ENCODE peak calls at places on chromosomes 5 and 9, in nine cellular contexts. C is heart left ventricle, Y is A549, R is IMR-90, X is adrenal gland, F is ovary, G is stomach, S is esophagus squamous epithelium, L is HCT116. Q is an unnamed sample.

GRCh38 chr5:68374770-68375518 is 159.4 kb downstream of the PIK3R1 start:
- DNase-seq in C (no peak), Y (no peak), R (no peak), X (no peak), F (no peak), G (no peak), S (no peak), L (no peak), Q (no peak)

GRCh38 chr9:129550199-129550839 is 70.6 kb downstream of the C9orf50 start:
- DNase-seq in C (peak; percentile 89), Y (peak; percentile 28), R (peak; percentile 70), X (peak; percentile 87), F (peak; percentile 94), G (peak; percentile 87), S (no peak), L (no peak), Q (no peak)

GRCh38 chr9:134964271-134964670 is 46.6 kb upstream of the FCN1 start:
- DNase-seq in C (no peak), Y (no peak), R (no peak), X (no peak), F (peak; percentile 6), G (no peak), S (no peak), L (no peak), Q (no peak)

GRCh38 chr9:22103650-22104575 is 94.8 kb upstream of the CDKN2B start:
- DNase-seq in C (no peak), Y (no peak), R (peak; percentile 75), X (no peak), F (no peak), G (no peak), S (no peak), L (no peak), Q (no peak)

GRCh38 chr5:147098233-147098790 is 136.5 kb upstream of the STK32A start:
- DNase-seq in C (no peak), Y (peak; percentile 11), R (peak; percentile 34), X (peak; percentile 81), F (no peak), G (no peak), S (no peak), L (peak; percentile 42), Q (no peak)

GRCh38 chr9:86854898-86855523 is 92.3 kb downstream of the GAS1 start:
- DNase-seq in C (no peak), Y (no peak), R (peak; percentile 96), X (peak; percentile 55), F (peak; percentile 53), G (no peak), S (no peak), L (no peak), Q (no peak)

GRCh38 chr9:113558632-113559502 is 95.3 kb downstream of the RGS3 start:
- DNase-seq in C (peak; percentile 90), Y (no peak), R (peak; percentile 82), X (peak; percentile 98), F (peak; percentile 94), G (peak; percentile 87), S (no peak), L (no peak), Q (no peak)

GRCh38 chr9:127634698-127635097 is 22.6 kb downstream of the STXBP1 start:
- DNase-seq in C (no peak), Y (no peak), R (no peak), X (no peak), F (no peak), G (no peak), S (no peak), L (peak; percentile 16), Q (no peak)

GRCh38 chr5:97163360-97163764 is 19.7 kb downstream of the RIOK2 start:
- DNase-seq in C (no peak), Y (no peak), R (peak; percentile 30), X (no peak), F (no peak), G (no peak), S (no peak), L (no peak), Q (no peak)

GRCh38 chr9:34991833-34992375 is 2.4 kb downstream of the DNAJB5 start:
- DNase-seq in C (peak; percentile 70), Y (no peak), R (no peak), X (peak; percentile 86), F (no peak), G (no peak), S (no peak), L (peak; percentile 52), Q (no peak)

GRCh38 chr9:34992376-34992951 is 2.9 kb downstream of the DNAJB5 start:
- DNase-seq in C (peak; percentile 80), Y (no peak), R (peak; percentile 94), X (peak; percentile 90), F (peak; percentile 57), G (no peak), S (no peak), L (peak; percentile 22), Q (no peak)

GRCh38 chr9:34994429-34995287 is 5.1 kb downstream of the DNAJB5 start:
- DNase-seq in C (no peak), Y (peak; percentile 78), R (peak; percentile 49), X (peak; percentile 85), F (no peak), G (peak; percentile 46), S (no peak), L (peak; percentile 29), Q (no peak)

GRCh38 chr9:34995288-34996060 is 5.9 kb downstream of the DNAJB5 start:
- DNase-seq in C (no peak), Y (no peak), R (peak; percentile 55), X (peak; percentile 65), F (no peak), G (no peak), S (no peak), L (no peak), Q (no peak)

DNA sequence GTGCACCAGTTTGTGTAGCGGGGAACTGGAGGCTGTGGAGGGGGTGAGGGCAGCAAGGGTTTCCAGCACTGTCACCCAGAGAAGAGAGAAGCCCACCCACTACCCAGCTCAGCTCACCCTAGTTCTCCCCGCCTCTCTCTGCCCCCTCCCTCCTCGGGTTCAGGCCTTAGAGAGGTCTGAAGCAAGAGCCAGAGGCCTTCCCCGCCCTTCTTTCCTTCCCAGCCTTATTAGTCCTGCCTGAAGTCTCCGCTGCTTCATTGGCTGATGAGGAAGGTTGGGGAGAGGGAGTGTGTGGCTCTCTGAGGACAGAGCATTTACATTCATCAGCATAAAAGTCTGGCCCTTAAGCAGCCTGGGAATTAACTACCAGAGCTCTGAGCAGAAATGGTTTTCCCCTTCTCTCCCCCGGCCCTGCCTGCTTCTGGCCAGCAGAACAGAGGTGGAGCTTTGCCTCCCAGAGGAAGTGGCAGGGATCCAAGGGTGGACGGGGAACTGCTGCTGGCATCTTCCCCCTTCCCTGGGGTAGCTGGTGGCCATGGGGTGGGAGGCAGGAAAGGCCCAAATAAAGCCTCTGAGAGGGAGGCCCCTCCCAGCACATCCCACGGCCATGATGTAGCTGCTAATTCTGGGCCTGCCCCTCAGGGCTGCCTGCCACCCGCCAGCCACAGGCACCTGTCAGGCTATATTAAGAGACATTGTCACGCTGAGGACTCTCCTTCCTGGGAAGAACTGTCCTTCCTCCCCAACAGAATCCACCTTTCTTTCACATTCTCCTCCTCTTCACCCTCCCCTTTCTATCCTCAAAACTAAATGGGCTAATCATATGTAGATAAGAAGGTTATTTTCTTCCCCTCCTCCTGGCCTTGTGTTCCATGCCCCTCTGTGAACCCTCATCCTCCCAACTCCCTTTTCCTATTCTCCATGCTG is 4.2 kb downstream of the DNAJB5 start:
- DNase-seq in C (peak; percentile 87), Y (no peak), R (peak; percentile 61), X (peak; percentile 83), F (peak; percentile 77), G (peak; percentile 35), S (no peak), L (no peak), Q (no peak)
- TF ChIP-seq POLR2A in C (peak; percentile 44), Y (no peak), R (no peak), X (no peak), F (no peak), G (no peak), S (peak; percentile 25), L (no peak), Q (no peak)

GRCh38 chr9:131398204-131398603 is 4.3 kb downstream of the PRRC2B start:
- DNase-seq in C (no peak), Y (no peak), R (no peak), X (no peak), F (no peak), G (peak; percentile 54), S (no peak), L (no peak), Q (peak; percentile 39)
- TF ChIP-seq POLR2A in C (no peak), Y (no peak), R (no peak), X (no peak), F (no peak), G (no peak), S (peak; percentile 17), L (no peak), Q (peak; percentile 22)

DNA sequence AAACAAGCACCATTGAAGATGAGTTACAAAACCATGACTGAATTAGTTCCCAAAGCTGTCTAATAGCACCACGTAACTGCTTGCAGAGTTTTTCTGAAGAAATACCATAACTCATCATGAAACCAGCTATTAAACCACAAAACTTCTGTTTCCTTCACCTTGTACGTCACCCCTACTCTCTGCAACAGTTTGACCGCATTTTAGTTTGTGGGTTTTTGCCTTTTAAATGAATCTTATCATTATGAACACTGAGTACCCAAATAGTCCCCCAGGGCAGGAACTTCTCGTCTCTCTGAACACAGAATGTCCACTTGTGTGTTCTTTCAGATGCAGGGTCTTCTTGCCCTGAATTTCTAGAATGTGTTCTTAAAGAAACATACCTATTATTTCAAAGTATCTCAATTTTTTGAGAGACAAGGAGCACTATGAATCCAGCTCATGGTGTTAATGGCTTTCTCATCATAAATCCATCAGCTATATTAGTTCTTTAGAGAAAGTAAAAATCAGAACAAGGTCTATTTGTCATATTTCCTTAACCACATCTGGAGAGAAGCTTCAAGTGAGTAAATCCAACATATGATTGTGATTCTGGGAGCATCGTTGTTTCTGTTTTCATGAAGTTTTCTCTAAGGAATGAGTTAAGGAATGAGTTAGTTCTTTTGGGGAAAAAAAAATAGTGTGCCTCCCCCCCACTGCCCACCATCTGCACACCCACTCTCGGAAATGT is 210.5 kb downstream of the AUH start:
- DNase-seq in C (no peak), Y (no peak), R (peak; percentile 81), X (no peak), F (no peak), G (no peak), S (no peak), L (no peak), Q (peak; percentile 51)
- TF ChIP-seq POLR2A in C (no peak), Y (no peak), R (no peak), X (no peak), F (no peak), G (no peak), S (no peak), L (no peak), Q (no peak)

DNA sequence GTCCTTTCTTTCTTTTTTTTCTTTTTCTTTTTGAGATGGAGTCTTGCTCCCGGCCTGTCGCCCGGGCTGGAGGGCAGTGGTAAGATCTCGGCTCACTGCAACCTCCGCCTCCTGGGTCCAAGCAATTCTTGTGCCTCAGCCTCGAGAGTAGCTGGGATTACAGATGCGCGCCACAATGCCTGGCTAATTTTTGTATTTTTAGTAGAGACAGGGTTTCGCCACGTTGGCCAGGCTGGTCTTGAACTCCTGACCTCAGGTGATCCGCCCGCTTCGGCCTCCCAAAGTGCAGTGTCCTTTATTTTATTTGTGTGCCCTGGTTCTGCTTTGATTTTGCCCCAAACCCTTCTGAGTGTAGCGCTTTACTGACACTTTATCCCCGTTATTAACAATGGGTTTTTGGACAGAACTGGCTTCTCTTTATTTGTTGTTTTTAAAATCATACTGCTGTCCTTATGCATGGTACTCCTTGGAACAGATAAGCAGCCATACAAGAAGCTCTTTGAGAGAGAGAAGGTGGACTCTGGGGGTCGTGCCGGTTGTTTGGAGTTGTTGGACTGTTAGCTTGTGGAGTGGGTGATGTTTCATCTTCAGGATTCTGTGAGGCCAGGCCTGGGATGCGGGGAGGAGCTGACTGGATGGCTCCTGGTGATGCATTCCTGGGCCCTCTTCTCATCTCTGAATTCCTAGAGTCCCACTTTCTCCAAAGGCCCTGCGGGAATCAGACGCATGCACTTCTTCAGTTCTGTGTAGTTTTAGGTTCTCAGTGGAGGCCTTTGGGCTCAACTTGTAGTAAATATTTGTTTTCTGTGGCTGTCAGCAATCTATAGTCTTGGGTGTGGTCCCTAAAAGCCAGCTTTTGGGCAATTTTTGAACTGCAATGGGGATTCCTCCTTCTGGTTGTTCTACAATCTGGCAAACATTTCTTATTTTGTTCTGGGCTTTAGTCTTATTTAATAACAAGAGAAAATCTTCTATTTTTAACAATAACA is 47.8 kb downstream of the PTTG1 start:
- DNase-seq in C (no peak), Y (no peak), R (no peak), X (no peak), F (no peak), G (no peak), S (no peak), L (no peak), Q (no peak)
- TF ChIP-seq POLR2A in C (no peak), Y (no peak), R (no peak), X (no peak), F (no peak), G (no peak), S (no peak), L (no peak), Q (no peak)

Q was measured in GM12891.